ENCODE peak calls at places on chromosomes 5 and 9, in five cellular contexts. Q, Y, N, A and M are unnamed samples.

GRCh38 chr5:158233735-158234322 is 374.9 kb upstream of the CLINT1 start:
- DNase-seq in N (no peak), Q (no peak), Y (no peak), A (no peak), M (no peak)

GRCh38 chr5:103778915-103779314 is 216.3 kb upstream of the NUDT12 start:
- DNase-seq in Q (no peak), N (no peak), A (no peak), Y (no peak), M (no peak)

GRCh38 chr9:107274953-107275422 is 8.1 kb upstream of the RAD23B start:
- DNase-seq in A (peak), Y (no peak), N (no peak), Q (no peak), M (peak)

GRCh38 chr9:10396641-10397040 is 216.2 kb downstream of the PTPRD start:
- DNase-seq in N (no peak), Y (no peak), Q (no peak), A (no peak), M (no peak)

GRCh38 chr9:115770521-115770920 is 383.1 kb upstream of the PAPPA start:
- DNase-seq in Y (no peak), N (no peak), A (no peak), Q (no peak), M (peak)

GRCh38 chr9:132350861-132351315 is 3.9 kb downstream of the SETX start:
- DNase-seq in N (no peak), Y (no peak), Q (no peak), A (no peak), M (no peak)

GRCh38 chr5:39055760-39056393 is 18.3 kb downstream of the RICTOR start:
- DNase-seq in Q (no peak), A (no peak), Y (no peak), N (no peak), M (no peak)

GRCh38 chr9:121599872-121600585 is 51.4 kb upstream of the DAB2IP start:
- DNase-seq in A (no peak), N (no peak), Y (no peak), Q (peak), M (no peak)

GRCh38 chr5:71748360-71748759 is 29.3 kb downstream of the CARTPT start:
- DNase-seq in A (no peak), N (no peak), Q (no peak), Y (no peak), M (no peak)

GRCh38 chr9:76818271-76818670 is 54.0 kb downstream of the PCA3 start:
- DNase-seq in N (peak), A (peak), Y (peak), Q (peak), M (peak)

GRCh38 chr5:93915142-93915553 is 173.7 kb upstream of the POU5F2 start:
- DNase-seq in A (peak), Y (no peak), N (no peak), Q (peak), M (peak)